ENCODE peak calls at places on chromosomes 11 and 22, in five cellular contexts. One of them, this sample, is unnamed.

GRCh38 chr11:74354036-74354435 is 42.6 kb upstream of the P4HA3 start:
- DNase-seq in astrocyte of the spinal cord: no peak
- DNase-seq in H9: no peak
- DNase-seq in progenitor cell of endocrine pancreas: no peak
- DNase-seq in Caco-2: no peak
- DNase-seq in this sample: no peak

GRCh38 chr11:79259800-79260199 is 181.0 kb downstream of the TENM4 start:
- DNase-seq in Caco-2: peak; percentile 31
- DNase-seq in progenitor cell of endocrine pancreas: no peak
- DNase-seq in astrocyte of the spinal cord: no peak
- DNase-seq in H9: no peak
- DNase-seq in this sample: no peak

GRCh38 chr11:122743949-122744876 is 88.7 kb downstream of the UBASH3B start:
- DNase-seq in Caco-2: no peak
- DNase-seq in astrocyte of the spinal cord: no peak
- DNase-seq in progenitor cell of endocrine pancreas: no peak
- DNase-seq in H9: no peak
- DNase-seq in this sample: no peak

GRCh38 chr11:73156114-73156513 is 14.0 kb upstream of the FCHSD2 start:
- DNase-seq in progenitor cell of endocrine pancreas: no peak
- DNase-seq in H9: no peak
- DNase-seq in Caco-2: no peak
- DNase-seq in astrocyte of the spinal cord: no peak
- DNase-seq in this sample: no peak

GRCh38 chr22:17446704-17447103 is 77.4 kb downstream of the CECR2 start:
- DNase-seq in astrocyte of the spinal cord: no peak
- DNase-seq in Caco-2: no peak
- DNase-seq in progenitor cell of endocrine pancreas: no peak
- DNase-seq in H9: no peak
- DNase-seq in this sample: no peak

GRCh38 chr11:130924750-130925149 is 8.5 kb upstream of the SNX19 start:
- DNase-seq in H9: no peak
- DNase-seq in progenitor cell of endocrine pancreas: no peak
- DNase-seq in Caco-2: no peak
- DNase-seq in astrocyte of the spinal cord: no peak
- DNase-seq in this sample: no peak

GRCh38 chr11:110526323-110526722 is 96.6 kb downstream of the FDX1 start:
- DNase-seq in astrocyte of the spinal cord: no peak
- DNase-seq in H9: no peak
- DNase-seq in progenitor cell of endocrine pancreas: no peak
- DNase-seq in Caco-2: no peak
- DNase-seq in this sample: no peak

GRCh38 chr11:64960719-64961118 is 11.2 kb downstream of the MAJIN start:
- DNase-seq in H9: no peak
- DNase-seq in progenitor cell of endocrine pancreas: no peak
- DNase-seq in Caco-2: no peak
- DNase-seq in astrocyte of the spinal cord: no peak
- DNase-seq in this sample: no peak

GRCh38 chr11:33912405-33913361 is 20.8 kb upstream of the LMO2 start:
- DNase-seq in astrocyte of the spinal cord: peak; percentile 85
- DNase-seq in H9: no peak
- DNase-seq in Caco-2: no peak
- DNase-seq in progenitor cell of endocrine pancreas: no peak
- DNase-seq in this sample: no peak

GRCh38 chr11:74696488-74696887 is 34.7 kb downstream of the CHRDL2 start:
- DNase-seq in Caco-2: no peak
- DNase-seq in progenitor cell of endocrine pancreas: no peak
- DNase-seq in astrocyte of the spinal cord: no peak
- DNase-seq in H9: no peak
- DNase-seq in this sample: no peak

GRCh38 chr11:41533761-41534160 is 74.3 kb upstream of the LRRC4C start:
- DNase-seq in Caco-2: no peak
- DNase-seq in progenitor cell of endocrine pancreas: no peak
- DNase-seq in astrocyte of the spinal cord: no peak
- DNase-seq in H9: no peak
- DNase-seq in this sample: no peak

GRCh38 chr11:95704865-95705264 is 84.7 kb downstream of the FAM76B start:
- DNase-seq in astrocyte of the spinal cord: no peak
- DNase-seq in progenitor cell of endocrine pancreas: no peak
- DNase-seq in H9: no peak
- DNase-seq in Caco-2: no peak
- DNase-seq in this sample: no peak

GRCh38 chr22:35996596-35996995 is 32.0 kb downstream of the RBFOX2 start:
- DNase-seq in astrocyte of the spinal cord: no peak
- DNase-seq in progenitor cell of endocrine pancreas: no peak
- DNase-seq in Caco-2: no peak
- DNase-seq in H9: no peak
- DNase-seq in this sample: no peak

GRCh38 chr11:122293298-122294023 is 177.4 kb upstream of the BLID start:
- DNase-seq in H9: no peak
- DNase-seq in progenitor cell of endocrine pancreas: no peak
- DNase-seq in Caco-2: no peak
- DNase-seq in astrocyte of the spinal cord: no peak
- DNase-seq in this sample: no peak

GRCh38 chr22:37137131-37137530 is 12.6 kb downstream of the IL2RB start:
- DNase-seq in Caco-2: no peak
- DNase-seq in astrocyte of the spinal cord: no peak
- DNase-seq in progenitor cell of endocrine pancreas: no peak
- DNase-seq in H9: no peak
- DNase-seq in this sample: no peak

GRCh38 chr11:2355000-2355644 is 22.0 kb upstream of the CD81 start:
- DNase-seq in H9: no peak
- DNase-seq in astrocyte of the spinal cord: peak; percentile 37
- DNase-seq in progenitor cell of endocrine pancreas: no peak
- DNase-seq in Caco-2: no peak
- DNase-seq in this sample: no peak

GRCh38 chr11:89067264-89067663 is 1.5 kb upstream of the GRM5 start:
- DNase-seq in progenitor cell of endocrine pancreas: no peak
- DNase-seq in H9: no peak
- DNase-seq in Caco-2: no peak
- DNase-seq in astrocyte of the spinal cord: no peak
- DNase-seq in this sample: no peak

GRCh38 chr22:44678245-44678979 is 23.6 kb upstream of the PRR5 start:
- DNase-seq in Caco-2: no peak
- DNase-seq in H9: no peak
- DNase-seq in progenitor cell of endocrine pancreas: no peak
- DNase-seq in astrocyte of the spinal cord: no peak
- DNase-seq in this sample: no peak

GRCh38 chr11:104918113-104918824 is 20.0 kb upstream of the CASP12 start:
- DNase-seq in progenitor cell of endocrine pancreas: no peak
- DNase-seq in H9: no peak
- DNase-seq in Caco-2: no peak
- DNase-seq in astrocyte of the spinal cord: peak; percentile 77
- DNase-seq in this sample: no peak

GRCh38 chr22:18110194-18110943 is at the start of gene TUBA8:
- DNase-seq in progenitor cell of endocrine pancreas: peak; percentile 15
- DNase-seq in Caco-2: peak; percentile 49
- DNase-seq in astrocyte of the spinal cord: peak; percentile 20
- DNase-seq in H9: peak; percentile 52
- DNase-seq in this sample: no peak

GRCh38 chr22:46175631-46176030 is 25.3 kb downstream of the PPARA start:
- DNase-seq in Caco-2: no peak
- DNase-seq in progenitor cell of endocrine pancreas: no peak
- DNase-seq in H9: no peak
- DNase-seq in astrocyte of the spinal cord: no peak
- DNase-seq in this sample: no peak

GRCh38 chr11:13080861-13081260 is 71.7 kb downstream of the RASSF10 start:
- DNase-seq in Caco-2: no peak
- DNase-seq in astrocyte of the spinal cord: no peak
- DNase-seq in progenitor cell of endocrine pancreas: no peak
- DNase-seq in H9: no peak
- DNase-seq in this sample: no peak

GRCh38 chr22:50444663-50445062 is 30.2 kb downstream of the SBF1 start:
- DNase-seq in H9: no peak
- DNase-seq in progenitor cell of endocrine pancreas: no peak
- DNase-seq in astrocyte of the spinal cord: peak; percentile 75
- DNase-seq in Caco-2: no peak
- DNase-seq in this sample: no peak

GRCh38 chr22:45341503-45341902 is 31.8 kb downstream of the FAM118A start:
- DNase-seq in H9: no peak
- DNase-seq in Caco-2: no peak
- DNase-seq in astrocyte of the spinal cord: no peak
- DNase-seq in progenitor cell of endocrine pancreas: no peak
- DNase-seq in this sample: no peak

GRCh38 chr11:65113361-65113756 is 1.7 kb downstream of the TM7SF2 start:
- DNase-seq in H9: no peak
- DNase-seq in astrocyte of the spinal cord: no peak
- DNase-seq in Caco-2: no peak
- DNase-seq in progenitor cell of endocrine pancreas: no peak
- DNase-seq in this sample: no peak

GRCh38 chr11:20013346-20014066 is 146.8 kb downstream of the DBX1 start:
- DNase-seq in astrocyte of the spinal cord: peak; percentile 46
- DNase-seq in H9: no peak
- DNase-seq in progenitor cell of endocrine pancreas: no peak
- DNase-seq in Caco-2: peak; percentile 50
- DNase-seq in this sample: no peak

GRCh38 chr11:12840871-12841516 is 166.8 kb downstream of the TEAD1 start:
- DNase-seq in Caco-2: no peak
- DNase-seq in H9: no peak
- DNase-seq in astrocyte of the spinal cord: no peak
- DNase-seq in progenitor cell of endocrine pancreas: no peak
- DNase-seq in this sample: no peak

GRCh38 chr11:126340960-126341709 is 14.4 kb upstream of the ST3GAL4 start:
- DNase-seq in H9: no peak
- DNase-seq in Caco-2: no peak
- DNase-seq in astrocyte of the spinal cord: no peak
- DNase-seq in progenitor cell of endocrine pancreas: no peak
- DNase-seq in this sample: no peak

GRCh38 chr11:101741479-101742175 is 157.8 kb upstream of the TRPC6 start:
- DNase-seq in astrocyte of the spinal cord: no peak
- DNase-seq in H9: no peak
- DNase-seq in Caco-2: no peak
- DNase-seq in progenitor cell of endocrine pancreas: no peak
- DNase-seq in this sample: no peak

GRCh38 chr22:17972385-17973181 is 51.8 kb downstream of the MICAL3 start:
- DNase-seq in Caco-2: peak; percentile 59
- DNase-seq in astrocyte of the spinal cord: peak; percentile 56
- DNase-seq in H9: no peak
- DNase-seq in progenitor cell of endocrine pancreas: no peak
- DNase-seq in this sample: no peak

DNA sequence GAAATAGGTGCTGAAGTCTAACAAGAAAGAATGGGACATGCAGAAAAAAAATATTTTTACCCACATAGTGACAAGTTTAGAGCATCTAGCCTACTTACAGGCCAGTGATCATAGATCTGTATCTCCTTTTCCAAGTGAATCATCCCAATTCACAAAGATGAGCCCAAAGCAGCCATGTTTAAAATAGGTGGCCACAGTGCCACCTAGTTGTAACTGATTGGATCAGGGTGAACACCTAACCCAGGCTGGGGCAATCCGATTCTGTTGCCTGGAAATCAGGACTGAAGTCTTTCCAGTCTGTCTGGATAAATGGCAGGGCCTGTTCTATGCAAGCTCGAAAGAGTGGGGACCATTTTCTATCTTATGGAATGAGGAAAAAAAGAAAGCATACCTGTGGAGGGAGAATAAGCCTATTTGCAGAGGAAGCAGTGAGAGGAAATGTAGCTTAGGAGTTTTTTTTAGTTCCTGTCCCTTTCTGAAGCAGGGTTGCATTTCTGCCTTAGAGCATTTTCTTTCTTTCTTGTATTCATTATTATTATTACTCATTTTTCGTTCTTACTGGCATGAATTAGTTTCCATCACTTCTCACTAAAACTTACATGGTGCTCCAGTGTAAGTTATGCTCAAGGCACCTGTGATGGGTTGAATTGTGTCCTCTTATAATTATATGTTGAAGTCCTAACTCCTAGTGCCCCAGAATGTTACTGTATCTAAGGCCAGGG is 113.2 kb upstream of the RAG2 start:
- DNase-seq in Caco-2: no peak
- DNase-seq in astrocyte of the spinal cord: no peak
- DNase-seq in H9: no peak
- DNase-seq in progenitor cell of endocrine pancreas: no peak
- DNase-seq in this sample: no peak
- TF ChIP-seq CTCF in Caco-2: peak; percentile 24
- TF ChIP-seq CTCF in astrocyte of the spinal cord: peak; percentile 6
- TF ChIP-seq CTCF in H9: peak; percentile 49
- TF ChIP-seq CTCF in progenitor cell of endocrine pancreas: no peak
- TF ChIP-seq CTCF in this sample: peak; percentile 6

GRCh38 chr11:80727315-80727714 is 1286.5 kb upstream of the TENM4 start:
- DNase-seq in astrocyte of the spinal cord: no peak
- DNase-seq in H9: peak; percentile 61
- DNase-seq in progenitor cell of endocrine pancreas: no peak
- DNase-seq in Caco-2: peak; percentile 56
- DNase-seq in this sample: no peak
- TF ChIP-seq CTCF in astrocyte of the spinal cord: peak; percentile 35
- TF ChIP-seq CTCF in H9: peak; percentile 72
- TF ChIP-seq CTCF in progenitor cell of endocrine pancreas: peak; percentile 42
- TF ChIP-seq CTCF in Caco-2: peak; percentile 77
- TF ChIP-seq CTCF in this sample: peak; percentile 6

DNA sequence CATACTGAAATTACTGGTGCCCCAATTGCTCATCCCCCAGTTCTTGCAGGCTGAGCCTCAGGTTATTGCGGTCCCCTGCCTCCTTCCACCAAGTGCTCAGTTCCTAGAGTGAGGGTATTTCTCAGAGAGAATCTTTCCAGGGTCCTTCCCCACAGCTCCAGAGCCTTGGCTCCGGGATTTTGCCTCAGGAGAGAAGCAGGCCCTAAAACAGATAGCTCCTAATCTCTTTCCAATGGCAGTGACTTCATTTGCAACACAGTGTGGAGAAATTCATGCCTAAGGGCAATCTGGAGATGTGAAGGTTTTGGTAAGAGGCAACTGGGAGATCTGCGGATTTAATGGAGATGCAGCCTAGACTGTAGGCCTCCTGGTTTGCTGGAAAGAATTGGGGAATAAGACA is 2.9 kb downstream of the NF2 start:
- DNase-seq in astrocyte of the spinal cord: no peak
- DNase-seq in progenitor cell of endocrine pancreas: no peak
- DNase-seq in Caco-2: no peak
- DNase-seq in H9: peak; percentile 44
- DNase-seq in this sample: no peak
- TF ChIP-seq CTCF in astrocyte of the spinal cord: no peak
- TF ChIP-seq CTCF in progenitor cell of endocrine pancreas: no peak
- TF ChIP-seq CTCF in Caco-2: no peak
- TF ChIP-seq CTCF in H9: no peak
- TF ChIP-seq CTCF in this sample: no peak

DNA sequence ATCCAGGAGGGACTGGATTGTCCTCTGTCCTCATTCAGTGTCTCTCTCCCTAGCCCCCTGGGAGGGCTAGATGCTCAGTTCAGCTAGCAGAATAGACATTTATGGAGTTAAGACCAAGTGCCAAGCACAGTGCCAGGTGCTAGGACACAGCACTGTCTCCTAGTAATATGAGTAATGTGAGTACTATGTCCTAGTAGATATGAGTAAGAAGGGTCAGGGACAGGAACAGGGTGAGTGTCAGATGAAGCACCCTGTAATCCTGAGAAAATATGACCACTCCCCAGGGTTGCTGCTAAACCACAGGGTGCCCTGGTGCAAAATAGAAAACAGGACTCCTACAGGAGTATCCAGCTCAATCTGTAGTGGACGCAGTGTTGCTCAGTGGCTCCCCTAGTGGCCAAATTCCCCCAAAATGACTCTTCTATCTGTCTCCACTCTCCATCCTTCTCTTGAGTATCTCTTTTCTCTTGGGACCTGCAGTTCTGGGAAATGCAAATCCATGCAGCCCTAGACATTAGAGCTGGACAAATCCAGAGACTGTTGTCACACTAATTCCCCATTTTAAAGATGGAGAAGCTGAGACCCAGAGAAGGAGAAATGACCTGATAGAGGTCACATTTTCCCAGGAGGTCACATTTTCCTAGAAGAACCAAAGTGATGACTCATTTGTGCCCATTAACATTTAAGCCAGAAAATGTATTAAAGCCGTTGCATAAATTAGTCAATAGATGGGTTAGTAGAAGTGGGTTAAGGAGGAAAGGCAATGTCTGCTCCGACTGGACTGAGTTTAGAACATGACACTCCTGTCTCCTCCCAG is 214.3 kb downstream of the NXPE2 start:
- DNase-seq in progenitor cell of endocrine pancreas: no peak
- DNase-seq in Caco-2: peak; percentile 53
- DNase-seq in astrocyte of the spinal cord: no peak
- DNase-seq in H9: no peak
- DNase-seq in this sample: no peak
- TF ChIP-seq CTCF in progenitor cell of endocrine pancreas: peak; percentile 49
- TF ChIP-seq CTCF in Caco-2: peak; percentile 61
- TF ChIP-seq CTCF in astrocyte of the spinal cord: peak; percentile 19
- TF ChIP-seq CTCF in H9: peak; percentile 87
- TF ChIP-seq CTCF in this sample: peak; percentile 21